ENCODE peak calls at places on chromosome 7, in six cellular contexts. U is endothelial cell of umbilical vein, S is A549, Y is HepG2, G is GM12878, X is K562. K is an unnamed sample.

GRCh38 chr7:134532155-134533089 is 5.1 kb downstream of the AKR1B10 start:
- DNase-seq in U (no peak), S (no peak), Y (no peak), G (no peak), X (no peak), K (no peak)

GRCh38 chr7:121085922-121086321 is 97.4 kb downstream of the CPED1 start:
- DNase-seq in U (no peak), S (no peak), Y (no peak), G (no peak), X (no peak), K (no peak)

GRCh38 chr7:99312316-99313203 is 13.1 kb upstream of the ARPC1A start:
- DNase-seq in U (peak; percentile 59), S (peak; percentile 61), Y (peak; percentile 68), G (peak; percentile 35), X (peak; percentile 79), K (peak; percentile 79)

GRCh38 chr7:95631545-95631944 is 35.2 kb upstream of the PDK4 start:
- DNase-seq in U (no peak), S (no peak), Y (no peak), G (no peak), X (no peak), K (no peak)

GRCh38 chr7:100585511-100586265 is at the start of gene LRCH4:
- DNase-seq in U (no peak), S (peak; percentile 42), Y (no peak), G (no peak), X (peak; percentile 100), K (no peak)

GRCh38 chr7:21514071-21514470 is 28.8 kb upstream of the DNAH11 start:
- DNase-seq in U (no peak), S (no peak), Y (no peak), G (no peak), X (no peak), K (no peak)

GRCh38 chr7:2692543-2692942 is 4.5 kb downstream of the AMZ1 start:
- DNase-seq in U (no peak), S (no peak), Y (no peak), G (no peak), X (no peak), K (no peak)

GRCh38 chr7:46229409-46229808 is 308.3 kb upstream of the IGFBP3 start:
- DNase-seq in U (no peak), S (peak; percentile 73), Y (peak; percentile 10), G (no peak), X (no peak), K (no peak)

GRCh38 chr7:75028299-75028698 is 45.3 kb downstream of the RCC1L start:
- DNase-seq in U (no peak), S (no peak), Y (no peak), G (no peak), X (no peak), K (no peak)

GRCh38 chr7:1086588-1087461 is 1.1 kb upstream of the GPER1 start:
- DNase-seq in U (peak; percentile 73), S (peak; percentile 53), Y (peak; percentile 68), G (no peak), X (peak; percentile 88), K (peak; percentile 79)
- TF ChIP-seq POLR2A in U (no peak), S (no peak), Y (no peak), G (peak; percentile 70), X (no peak), K (no peak)

DNA sequence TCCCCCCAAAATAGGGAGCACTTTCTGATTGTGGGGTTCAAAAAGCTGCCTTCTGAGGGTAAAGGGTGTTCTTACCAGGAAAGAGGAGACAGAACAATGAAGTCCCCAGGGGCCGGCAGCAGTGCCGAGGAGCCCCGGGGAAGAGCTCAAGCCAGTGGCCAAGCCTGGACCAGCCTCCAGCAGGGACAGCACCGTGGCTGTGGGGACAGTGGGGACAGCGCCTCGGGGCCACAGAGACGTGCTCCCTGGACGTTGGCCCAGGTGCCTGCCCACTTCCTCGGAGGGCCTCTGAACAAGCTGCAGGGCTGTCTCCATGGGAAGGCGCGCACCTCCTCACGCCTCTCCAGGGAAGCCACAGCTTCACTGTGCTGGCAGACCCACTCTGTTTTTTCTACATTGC is 312.6 kb downstream of the PTPRN2 start:
- DNase-seq in U (no peak), S (no peak), Y (no peak), G (no peak), X (no peak), K (no peak)
- TF ChIP-seq MAX in U (no peak), S (no peak), Y (no peak), G (no peak), X (no peak), K (no peak)

GRCh38 chr7:158904599-158904998 is 48.2 kb downstream of the DYNC2I1 start:
- DNase-seq in U (no peak), S (no peak), Y (no peak), G (no peak), X (peak; percentile 38), K (no peak)
- TF ChIP-seq MYC in U (no peak), S (no peak), Y (no peak), G (no peak), X (no peak), K (no peak)

GRCh38 chr7:5700391-5700985 is 81.0 kb downstream of the RNF216 start:
- DNase-seq in U (no peak), S (no peak), Y (no peak), G (no peak), X (no peak), K (no peak)

GRCh38 chr7:5701085-5701914 is 80.2 kb downstream of the RNF216 start:
- DNase-seq in U (peak; percentile 41), S (no peak), Y (no peak), G (peak; percentile 84), X (no peak), K (peak; percentile 47)

GRCh38 chr7:5699951-5700384 is 81.5 kb downstream of the RNF216 start:
- DNase-seq in U (no peak), S (no peak), Y (no peak), G (peak; percentile 97), X (no peak), K (no peak)

GRCh38 chr7:5697754-5698487 is 83.5 kb downstream of the RNF216 start:
- DNase-seq in U (no peak), S (no peak), Y (no peak), G (no peak), X (no peak), K (no peak)

GRCh38 chr7:5699467-5699866 is 82.0 kb downstream of the RNF216 start:
- DNase-seq in U (no peak), S (no peak), Y (no peak), G (no peak), X (no peak), K (no peak)
- TF ChIP-seq POLR2A in U (no peak), S (no peak), Y (no peak), G (no peak), X (no peak), K (no peak)